ENCODE peak calls at places on chromosomes 5 and 9, in ten cellular contexts. Q is Caki2; M is BJ; Y is neuronal stem cell; V is fibroblast of lung; C is HCT116; X is A549; E is astrocyte of the spinal cord; G is stimulated activated CD4-positive, alpha-beta T cell treated with anti-CD3 and anti-CD28 coated beads, Interleukin-2, amount 100 ng/mL, for 48 hours; U is HT1080. Z is an unnamed sample.

GRCh38 chr9:16230731-16231130 is 639.7 kb downstream of the BNC2 start:
- DNase-seq in Q (no peak), M (no peak), Y (no peak), V (no peak), C (no peak), X (no peak), E (no peak), G (no peak), U (no peak), Z (no peak)

GRCh38 chr5:171954721-171955120 is 51.7 kb downstream of the FBXW11 start:
- DNase-seq in Q (no peak), M (no peak), Y (no peak), V (peak; percentile 86), C (no peak), X (no peak), E (peak; percentile 36), G (no peak), U (no peak), Z (no peak)

GRCh38 chr5:88393082-88393481 is 124.4 kb upstream of the TMEM161B start:
- DNase-seq in Q (no peak), M (no peak), Y (no peak), V (no peak), C (no peak), X (no peak), E (no peak), G (no peak), U (no peak), Z (no peak)

GRCh38 chr5:159510282-159510681 is 180.0 kb upstream of the IL12B start:
- DNase-seq in Q (peak; percentile 26), M (peak; percentile 75), Y (peak; percentile 70), V (peak; percentile 84), C (no peak), X (no peak), E (peak; percentile 92), G (no peak), U (peak; percentile 60), Z (no peak)

GRCh38 chr5:143010335-143010734 is 240.2 kb downstream of the ARHGAP26 start:
- DNase-seq in Q (no peak), M (no peak), Y (no peak), V (peak; percentile 42), C (no peak), X (no peak), E (no peak), G (no peak), U (peak; percentile 27), Z (no peak)

GRCh38 chr5:32848681-32849080 is 137.6 kb downstream of the NPR3 start:
- DNase-seq in Q (no peak), M (no peak), Y (no peak), V (peak; percentile 60), C (no peak), X (no peak), E (no peak), G (no peak), U (no peak), Z (no peak)

GRCh38 chr5:87650284-87650683 is 237.6 kb upstream of the CCNH start:
- DNase-seq in Q (no peak), M (no peak), Y (no peak), V (peak; percentile 72), C (no peak), X (no peak), E (peak; percentile 61), G (no peak), U (peak; percentile 75), Z (no peak)

GRCh38 chr5:101212942-101213514 is 309.9 kb upstream of the ST8SIA4 start:
- DNase-seq in Q (no peak), M (no peak), Y (no peak), V (no peak), C (no peak), X (no peak), E (no peak), G (no peak), U (no peak), Z (no peak)

GRCh38 chr5:58199087-58199486 is 260.8 kb downstream of the PLK2 start:
- DNase-seq in Q (no peak), M (no peak), Y (no peak), V (no peak), C (no peak), X (no peak), E (no peak), G (no peak), U (no peak), Z (no peak)

GRCh38 chr5:109410389-109411174 is 808 bp upstream of the PJA2 start:
- DNase-seq in Q (peak; percentile 89), M (no peak), Y (peak; percentile 79), V (peak; percentile 71), C (peak; percentile 43), X (peak; percentile 43), E (peak; percentile 86), G (peak; percentile 15), U (peak; percentile 78), Z (peak; percentile 21)

GRCh38 chr5:150554857-150555256 is 46.9 kb downstream of the NDST1 start:
- DNase-seq in Q (no peak), M (no peak), Y (no peak), V (no peak), C (no peak), X (no peak), E (no peak), G (no peak), U (no peak), Z (no peak)

GRCh38 chr9:134407123-134407779 is 81.0 kb downstream of the RXRA start:
- DNase-seq in Q (peak; percentile 92), M (peak; percentile 72), Y (peak; percentile 37), V (peak; percentile 89), C (peak; percentile 45), X (peak; percentile 98), E (peak; percentile 88), G (peak; percentile 69), U (peak; percentile 94), Z (peak; percentile 83)

GRCh38 chr5:173515526-173515925 is 100.9 kb downstream of the BOD1 start:
- DNase-seq in Q (no peak), M (peak; percentile 93), Y (no peak), V (peak; percentile 33), C (no peak), X (no peak), E (no peak), G (no peak), U (no peak), Z (no peak)

GRCh38 chr5:175444905-175445456 is 999 bp upstream of the DRD1 start:
- DNase-seq in Q (no peak), M (no peak), Y (no peak), V (no peak), C (no peak), X (no peak), E (no peak), G (no peak), U (no peak), Z (no peak)

GRCh38 chr5:120532835-120533234 is 68.7 kb downstream of the PRR16 start:
- DNase-seq in Q (no peak), M (no peak), Y (peak; percentile 17), V (no peak), C (peak; percentile 3), X (peak; percentile 1), E (no peak), G (no peak), U (no peak), Z (no peak)

GRCh38 chr9:127214421-127215265 is 49.9 kb upstream of the GARNL3 start:
- DNase-seq in Q (peak; percentile 51), M (no peak), Y (peak; percentile 45), V (peak; percentile 53), C (peak; percentile 48), X (peak; percentile 87), E (peak; percentile 55), G (peak; percentile 53), U (peak; percentile 28), Z (peak; percentile 27)

GRCh38 chr9:81292056-81292805 is 397.1 kb downstream of the TLE1 start:
- DNase-seq in Q (peak; percentile 12), M (no peak), Y (no peak), V (no peak), C (no peak), X (no peak), E (no peak), G (no peak), U (no peak), Z (no peak)

GRCh38 chr5:20601678-20602100 is 613.7 kb upstream of the CDH18 start:
- DNase-seq in Q (peak; percentile 74), M (no peak), Y (no peak), V (peak; percentile 71), C (no peak), X (no peak), E (peak; percentile 32), G (no peak), U (peak; percentile 64), Z (no peak)

Z was measured in stimulated activated effector memory CD8-positive, alpha-beta T cell treated with anti-CD3 and anti-CD28 coated beads, Interleukin-12 subunit alpha, Interleukin-12 subunit beta, amount 100 ng/mL, for 72 hours.